ENCODE peak calls at places on chromosomes 4 and X, in eight cellular contexts. M is ovary; O is neuronal stem cell; T is mesenchymal stem cell; W is uterus; H is CD8-positive, alpha-beta memory T cell; B is OCI-LY7; Y is H1. R is an unnamed sample.

GRCh38 chr4:21411086-21411485 is 537.5 kb downstream of the KCNIP4 start:
- DNase-seq in O (no peak), W (no peak), T (no peak), B (no peak), M (no peak), H (no peak), Y (no peak), R (no peak)

GRCh38 chr4:157700898-157701694 is 471.7 kb downstream of the GASK1B start:
- DNase-seq in Y (no peak), O (no peak), H (no peak), T (no peak), M (no peak), B (no peak), W (no peak), R (no peak)

GRCh38 chrX:21996872-21997271 is 35.3 kb upstream of the PHEX start:
- DNase-seq in H (no peak), M (no peak), T (peak; percentile 70), Y (no peak), O (no peak), B (no peak), W (no peak), R (no peak)

GRCh38 chr4:78612398-78613005 is 60.9 kb downstream of the ANXA3 start:
- DNase-seq in B (peak; percentile 82), T (peak; percentile 56), W (no peak), H (no peak), Y (no peak), M (no peak), O (no peak), R (no peak)

GRCh38 chrX:133999013-133999705 is 13.8 kb upstream of the GPC3 start:
- DNase-seq in W (peak; percentile 53), Y (no peak), O (no peak), H (no peak), B (no peak), M (peak; percentile 48), T (peak; percentile 70), R (peak; percentile 60)

GRCh38 chr4:67198757-67199156 is 346.5 kb downstream of the CENPC start:
- DNase-seq in B (peak; percentile 4), Y (no peak), M (no peak), O (no peak), W (no peak), T (peak; percentile 57), H (no peak), R (peak; percentile 21)

GRCh38 chr4:7073526-7074390 is 5.9 kb upstream of the GRPEL1 start:
- DNase-seq in O (peak; percentile 69), W (no peak), B (peak; percentile 68), M (no peak), T (peak; percentile 69), Y (peak; percentile 66), H (no peak), R (peak; percentile 9)

GRCh38 chrX:115229337-115229991 is 4.4 kb downstream of the LRCH2 start:
- DNase-seq in B (no peak), W (no peak), T (no peak), M (no peak), H (no peak), Y (no peak), O (no peak), R (no peak)

DNA sequence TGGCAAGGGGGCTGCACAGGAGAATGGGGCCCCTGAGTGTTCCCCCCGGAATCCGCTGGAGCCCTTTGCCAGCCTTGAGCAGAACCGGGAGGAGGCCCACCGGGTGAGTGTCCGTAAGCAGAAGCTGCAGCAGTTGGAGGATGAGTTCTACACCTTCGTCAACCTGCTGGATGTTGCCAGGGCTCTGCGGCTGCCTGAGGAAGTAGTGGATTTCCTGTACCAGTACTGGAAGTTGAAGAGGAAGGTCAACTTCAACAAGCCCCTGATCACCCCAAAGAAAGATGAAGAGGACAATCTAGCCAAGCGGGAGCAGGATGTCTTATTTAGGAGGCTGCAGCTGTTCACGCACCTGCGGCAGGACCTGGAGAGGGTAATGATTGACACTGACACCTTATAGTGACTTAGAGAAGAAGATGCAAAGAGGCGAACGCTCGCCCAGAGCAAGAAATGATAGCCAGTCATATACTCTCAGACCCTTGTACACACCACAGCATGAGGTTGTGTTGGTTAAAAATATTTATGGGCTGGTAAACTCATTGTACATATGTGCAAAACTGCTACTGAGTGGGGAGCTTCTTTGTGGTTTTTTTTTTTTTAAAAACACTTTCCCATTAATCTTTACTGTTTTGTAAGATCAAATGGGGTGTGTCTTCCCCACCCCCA is 52.5 kb downstream of the JADE1 start:
- DNase-seq in H (no peak), Y (peak; percentile 45), B (no peak), M (no peak), O (no peak), W (no peak), T (no peak), R (no peak)
- H3K4me1 ChIP-seq in H (peaks cover 23% of the 10 kb centered on the region), Y (no peaks in the 10 kb centered on the region), B (peaks cover 5% of the 10 kb centered on the region), M (peaks cover 7% of the 10 kb centered on the region), O (no peaks in the 10 kb centered on the region), W (no peaks in the 10 kb centered on the region), T (peaks cover 19% of the 10 kb centered on the region), R (no peaks in the 10 kb centered on the region)

GRCh38 chrX:150575415-150575814 is 7.0 kb downstream of the MTM1 start:
- DNase-seq in H (peak; percentile 62), M (no peak), T (no peak), Y (no peak), W (no peak), O (no peak), B (no peak), R (no peak)
- H3K4me3 ChIP-seq in H (peak overlapping the region; percentile 49), M (no peak overlapping the region), T (no peak overlapping the region), Y (no peak overlapping the region), W (no peak overlapping the region), O (no peak overlapping the region), B (peak overlapping the region; percentile 52), R (no peak overlapping the region)

GRCh38 chrX:79364306-79364705 is 2.8 kb downstream of the ITM2A start:
- DNase-seq in W (no peak), Y (no peak), T (no peak), H (no peak), M (no peak), B (no peak), O (no peak), R (no peak)
- H3K27ac ChIP-seq in W (no peak overlapping the region), Y (no peak overlapping the region), T (no peak overlapping the region), H (no peak overlapping the region), M (no peak overlapping the region), B (no peak overlapping the region), O (no peak overlapping the region), R (no peak overlapping the region)

GRCh38 chrX:7111518-7111917 is 36.0 kb upstream of the STS start:
- DNase-seq in M (no peak), H (no peak), T (no peak), O (no peak), W (no peak), Y (no peak), B (no peak), R (no peak)

GRCh38 chrX:7110821-7111276 is 36.7 kb upstream of the STS start:
- DNase-seq in H (no peak), T (no peak), W (no peak), B (peak; percentile 88), O (no peak), M (no peak), Y (no peak), R (no peak)

GRCh38 chrX:7108995-7109634 is 38.4 kb upstream of the STS start:
- DNase-seq in H (no peak), T (peak; percentile 24), M (no peak), Y (no peak), O (peak; percentile 23), W (no peak), B (peak; percentile 59), R (no peak)

GRCh38 chrX:7109838-7110793 is 37.4 kb upstream of the STS start:
- DNase-seq in W (no peak), H (no peak), O (no peak), B (peak; percentile 73), M (no peak), T (no peak), Y (no peak), R (no peak)

DNA sequence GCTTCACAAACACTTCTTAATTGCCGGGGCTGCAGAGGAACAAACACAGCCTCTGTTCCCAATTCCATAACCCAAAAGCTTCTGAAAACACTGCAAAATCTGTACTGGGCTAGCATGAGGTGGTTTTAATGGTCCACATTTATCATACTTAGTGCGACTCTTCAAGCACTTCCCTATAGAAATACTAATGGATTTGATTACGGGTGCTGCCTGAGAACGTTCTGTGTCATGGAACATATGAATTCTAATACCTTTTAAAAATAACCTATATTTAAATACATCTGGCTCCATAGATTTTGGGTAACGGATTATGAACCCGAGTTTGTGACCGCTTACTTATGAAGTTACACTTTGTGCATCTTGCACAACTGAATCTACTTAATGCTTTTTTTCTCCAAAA is 35.4 kb upstream of the STS start:
- DNase-seq in B (no peak), M (no peak), Y (no peak), W (no peak), T (no peak), H (no peak), O (no peak), R (no peak)
- H3K4me1 ChIP-seq in B (peaks cover 98% of the 10 kb centered on the region), M (peaks cover 5% of the 10 kb centered on the region), Y (no peaks in the 10 kb centered on the region), W (peaks cover 3% of the 10 kb centered on the region), T (peaks cover 4% of the 10 kb centered on the region), H (no peaks in the 10 kb centered on the region), O (peaks cover 9% of the 10 kb centered on the region), R (peaks cover 18% of the 10 kb centered on the region)

GRCh38 chrX:53440631-53441517 is 6.7 kb upstream of the HSD17B10 start:
- DNase-seq in O (no peak), T (peak; percentile 69), B (no peak), M (peak; percentile 83), W (peak; percentile 75), Y (peak; percentile 47), H (no peak), R (peak; percentile 38)
- H3K4me3 ChIP-seq in O (no peak overlapping the region), T (peak overlapping the region; percentile 72), B (no peak overlapping the region), M (peak overlapping the region; percentile 27), W (peak overlapping the region; percentile 26), Y (peak overlapping the region; percentile 65), H (peak overlapping the region; percentile 50), R (peak overlapping the region; percentile 27)

GRCh38 chr4:134126955-134127354 is 74.6 kb downstream of the PABPC4L start:
- DNase-seq in T (no peak), Y (no peak), W (no peak), B (no peak), O (no peak), M (no peak), H (peak; percentile 48), R (no peak)

GRCh38 chr4:134122903-134123302 is 78.7 kb downstream of the PABPC4L start:
- DNase-seq in T (no peak), H (no peak), M (no peak), Y (no peak), W (no peak), O (no peak), B (no peak), R (no peak)

DNA sequence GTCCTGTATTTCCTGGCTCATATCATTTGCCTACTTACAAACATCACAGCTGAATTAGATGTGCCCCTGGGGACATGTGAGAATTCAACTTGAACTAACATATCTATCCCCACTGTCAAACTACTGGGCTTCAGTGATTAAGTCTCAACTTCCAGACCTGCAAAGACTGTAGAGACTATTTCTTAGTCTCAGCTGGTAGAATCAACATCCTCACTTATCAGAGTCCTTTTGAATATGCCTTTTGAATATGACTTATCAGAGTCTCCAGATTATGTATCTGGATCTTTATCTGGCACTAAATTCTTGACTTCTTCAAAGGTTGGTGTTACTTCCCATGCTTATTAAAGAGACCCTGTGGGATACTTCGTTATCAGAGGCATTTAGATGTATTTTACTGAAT is 75.4 kb downstream of the PABPC4L start:
- DNase-seq in M (no peak), H (no peak), B (no peak), T (no peak), O (no peak), Y (no peak), W (no peak), R (no peak)
- H3K27ac ChIP-seq in M (no peak overlapping the region), H (no peak overlapping the region), B (no peak overlapping the region), T (no peak overlapping the region), O (no peak overlapping the region), Y (no peak overlapping the region), W (no peak overlapping the region), R (no peak overlapping the region)